ENCODE peak calls at places on chromosomes 7 and 10, in five cellular contexts. One of them, this sample, is unnamed.
A peak's percentile ranks its signal among the peaks of the same experiment; 100 is the strongest.

GRCh38 chr10:84095821-84096497 is 43.4 kb upstream of the GHITM start:
- DNase-seq in NCI-H69: no peak
- DNase-seq in HCT116: no peak
- DNase-seq in SHP77: no peak
- DNase-seq in ovary: no peak
- DNase-seq in this sample: no peak

GRCh38 chr10:102334106-102334505 is 61.4 kb upstream of the NFKB2 start:
- DNase-seq in HCT116: no peak
- DNase-seq in ovary: no peak
- DNase-seq in SHP77: no peak
- DNase-seq in NCI-H69: no peak
- DNase-seq in this sample: no peak

GRCh38 chr7:51000956-51001355 is 218.3 kb upstream of the GRB10 start:
- DNase-seq in ovary: no peak
- DNase-seq in SHP77: peak; percentile 42
- DNase-seq in HCT116: no peak
- DNase-seq in NCI-H69: peak; percentile 52
- DNase-seq in this sample: no peak

GRCh38 chr7:92836489-92837213 is at the start of gene CDK6:
- DNase-seq in SHP77: no peak
- DNase-seq in ovary: peak; percentile 60
- DNase-seq in HCT116: no peak
- DNase-seq in NCI-H69: peak; percentile 80
- DNase-seq in this sample: peak; percentile 47

GRCh38 chr10:70299876-70300275 is 16.1 kb upstream of the NPFFR1 start:
- DNase-seq in ovary: no peak
- DNase-seq in SHP77: no peak
- DNase-seq in HCT116: no peak
- DNase-seq in NCI-H69: no peak
- DNase-seq in this sample: no peak

GRCh38 chr10:102552533-102552932 is 48.8 kb downstream of the SUFU start:
- DNase-seq in HCT116: no peak
- DNase-seq in NCI-H69: no peak
- DNase-seq in ovary: no peak
- DNase-seq in SHP77: no peak
- DNase-seq in this sample: no peak

GRCh38 chr10:89900554-89900953 is 199.2 kb downstream of the KIF20B start:
- DNase-seq in NCI-H69: no peak
- DNase-seq in HCT116: no peak
- DNase-seq in ovary: no peak
- DNase-seq in SHP77: no peak
- DNase-seq in this sample: no peak

GRCh38 chr7:48097511-48098231 is 8.6 kb downstream of the UPP1 start:
- DNase-seq in SHP77: no peak
- DNase-seq in HCT116: no peak
- DNase-seq in NCI-H69: no peak
- DNase-seq in ovary: no peak
- DNase-seq in this sample: no peak

GRCh38 chr7:25598765-25599164 is 370.5 kb upstream of the NPVF start:
- DNase-seq in NCI-H69: no peak
- DNase-seq in ovary: no peak
- DNase-seq in SHP77: no peak
- DNase-seq in HCT116: no peak
- DNase-seq in this sample: no peak

GRCh38 chr7:94115316-94115715 is 111.2 kb upstream of the BET1 start:
- DNase-seq in NCI-H69: no peak
- DNase-seq in HCT116: no peak
- DNase-seq in ovary: no peak
- DNase-seq in SHP77: no peak
- DNase-seq in this sample: no peak

GRCh38 chr7:71221549-71221948 is 89.6 kb downstream of the GALNT17 start:
- DNase-seq in HCT116: no peak
- DNase-seq in ovary: no peak
- DNase-seq in NCI-H69: no peak
- DNase-seq in SHP77: no peak
- DNase-seq in this sample: no peak

GRCh38 chr7:145105561-145105960 is 269.7 kb upstream of the TPK1 start:
- DNase-seq in ovary: no peak
- DNase-seq in NCI-H69: peak; percentile 96
- DNase-seq in SHP77: no peak
- DNase-seq in HCT116: no peak
- DNase-seq in this sample: no peak

GRCh38 chr10:91043173-91043910 is 122.5 kb upstream of the ANKRD1 start:
- DNase-seq in ovary: no peak
- DNase-seq in HCT116: peak; percentile 21
- DNase-seq in NCI-H69: peak; percentile 8
- DNase-seq in SHP77: no peak
- DNase-seq in this sample: no peak

GRCh38 chr7:25617219-25617618 is 388.9 kb upstream of the NPVF start:
- DNase-seq in SHP77: no peak
- DNase-seq in NCI-H69: no peak
- DNase-seq in HCT116: no peak
- DNase-seq in ovary: no peak
- DNase-seq in this sample: no peak

GRCh38 chr7:157151626-157152339 is 13.1 kb downstream of the UBE3C start:
- DNase-seq in SHP77: no peak
- DNase-seq in ovary: no peak
- DNase-seq in NCI-H69: peak; percentile 12
- DNase-seq in HCT116: no peak
- DNase-seq in this sample: no peak

GRCh38 chr10:52568309-52568708 is 204.3 kb downstream of the MBL2 start:
- DNase-seq in HCT116: no peak
- DNase-seq in NCI-H69: no peak
- DNase-seq in ovary: no peak
- DNase-seq in SHP77: no peak
- DNase-seq in this sample: no peak

GRCh38 chr10:122499491-122499941 is 38.2 kb downstream of the HTRA1 start:
- DNase-seq in NCI-H69: no peak
- DNase-seq in HCT116: no peak
- DNase-seq in SHP77: no peak
- DNase-seq in ovary: no peak
- DNase-seq in this sample: no peak

GRCh38 chr7:2928613-2929311 is 84.7 kb upstream of the GNA12 start:
- DNase-seq in SHP77: peak; percentile 89
- DNase-seq in NCI-H69: peak; percentile 96
- DNase-seq in HCT116: no peak
- DNase-seq in ovary: peak; percentile 61
- DNase-seq in this sample: no peak

GRCh38 chr7:78437118-78437517 is 638.5 kb downstream of the PHTF2 start:
- DNase-seq in NCI-H69: no peak
- DNase-seq in ovary: no peak
- DNase-seq in SHP77: no peak
- DNase-seq in HCT116: no peak
- DNase-seq in this sample: no peak

GRCh38 chr10:69411476-69411875 is 5.2 kb downstream of the TACR2 start:
- DNase-seq in HCT116: no peak
- DNase-seq in ovary: no peak
- DNase-seq in SHP77: no peak
- DNase-seq in NCI-H69: no peak
- DNase-seq in this sample: no peak

GRCh38 chr10:69712346-69712745 is 82.3 kb downstream of the FAM241B start:
- DNase-seq in HCT116: no peak
- DNase-seq in ovary: no peak
- DNase-seq in SHP77: no peak
- DNase-seq in NCI-H69: no peak
- DNase-seq in this sample: no peak

GRCh38 chr10:97583476-97583875 is 713 bp upstream of the HOGA1 start:
- DNase-seq in ovary: no peak
- DNase-seq in NCI-H69: no peak
- DNase-seq in SHP77: no peak
- DNase-seq in HCT116: no peak
- DNase-seq in this sample: no peak

GRCh38 chr10:89476676-89477075 is 58.7 kb downstream of the SLC16A12 start:
- DNase-seq in ovary: no peak
- DNase-seq in NCI-H69: no peak
- DNase-seq in SHP77: no peak
- DNase-seq in HCT116: no peak
- DNase-seq in this sample: no peak

GRCh38 chr7:13099197-13099795 is 411.9 kb downstream of the ARL4A start:
- DNase-seq in NCI-H69: no peak
- DNase-seq in HCT116: no peak
- DNase-seq in ovary: no peak
- DNase-seq in SHP77: peak; percentile 6
- DNase-seq in this sample: no peak

GRCh38 chr7:81676105-81676811 is 93.6 kb downstream of the HGF start:
- DNase-seq in HCT116: no peak
- DNase-seq in ovary: no peak
- DNase-seq in SHP77: no peak
- DNase-seq in NCI-H69: peak; percentile 34
- DNase-seq in this sample: no peak

GRCh38 chr10:34097682-34098081 is 717.4 kb downstream of the PARD3 start:
- DNase-seq in HCT116: no peak
- DNase-seq in NCI-H69: peak; percentile 14
- DNase-seq in ovary: no peak
- DNase-seq in SHP77: no peak
- DNase-seq in this sample: no peak